ENCODE peak calls at places on chromosomes 7 and 10, in five cellular contexts. L, W, N, Q and B are unnamed samples.

GRCh38 chr10:112815238-112816032 is 134.6 kb upstream of the TCF7L2 start:
- DNase-seq in L (peak), W (peak), N (no peak), Q (peak), B (peak)

GRCh38 chr10:125000366-125001312 is 58.7 kb downstream of the ZRANB1 start:
- DNase-seq in L (peak), W (peak), N (no peak), Q (peak), B (peak)

GRCh38 chr7:152574892-152575511 is 100.9 kb downstream of the XRCC2 start:
- DNase-seq in L (no peak), W (no peak), N (no peak), Q (peak), B (no peak)

GRCh38 chr10:113709221-113709838 is 29.6 kb downstream of the CASP7 start:
- DNase-seq in L (peak), W (peak), N (no peak), Q (peak), B (peak)

GRCh38 chr10:8158439-8159071 is 104.1 kb downstream of the GATA3 start:
- DNase-seq in L (no peak), W (no peak), N (no peak), Q (no peak), B (no peak)

GRCh38 chr10:78805176-78805575 is 263.6 kb upstream of the ZMIZ1 start:
- DNase-seq in L (peak), W (peak), N (no peak), Q (peak), B (peak)

GRCh38 chr7:43761919-43762318 is 3.4 kb downstream of the BLVRA start:
- DNase-seq in L (no peak), W (peak), N (no peak), Q (peak), B (peak)

GRCh38 chr10:100119726-100120125 is 38.1 kb upstream of the CPN1 start:
- DNase-seq in L (no peak), W (no peak), N (no peak), Q (no peak), B (no peak)

GRCh38 chr10:72292223-72292691 is 18.5 kb downstream of the DDIT4 start:
- DNase-seq in L (no peak), W (no peak), N (no peak), Q (peak), B (peak)

GRCh38 chr7:122643248-122643647 is 55.7 kb downstream of the RNF133 start:
- DNase-seq in L (no peak), W (no peak), N (no peak), Q (no peak), B (no peak)

GRCh38 chr10:126939706-126940105 is 34.5 kb downstream of the DOCK1 start:
- DNase-seq in L (peak), W (no peak), N (no peak), Q (no peak), B (no peak)

GRCh38 chr10:111116211-111116610 is 39.4 kb downstream of the ADRA2A start:
- DNase-seq in L (no peak), W (no peak), N (no peak), Q (no peak), B (no peak)

GRCh38 chr7:27164381-27165088 is 802 bp downstream of the HOXA9 start:
- DNase-seq in L (peak), W (no peak), N (no peak), Q (no peak), B (peak)

GRCh38 chr10:32446701-32447406 is 914 bp downstream of the CCDC7 start:
- DNase-seq in L (peak), W (peak), N (peak), Q (peak), B (peak)

GRCh38 chr7:148865283-148865682 is 18.8 kb downstream of the EZH2 start:
- DNase-seq in L (no peak), W (no peak), N (no peak), Q (no peak), B (no peak)

GRCh38 chr7:147809785-147810184 is 780.8 kb upstream of the C7orf33 start:
- DNase-seq in L (no peak), W (no peak), N (no peak), Q (no peak), B (no peak)

GRCh38 chr10:132876131-132876860 is 66.1 kb downstream of the CFAP46 start:
- DNase-seq in L (no peak), W (no peak), N (no peak), Q (no peak), B (no peak)

GRCh38 chr10:106982248-106982647 is 182.3 kb downstream of the SORCS1 start:
- DNase-seq in L (no peak), W (no peak), N (no peak), Q (no peak), B (no peak)

GRCh38 chr7:107754642-107755041 is 10.7 kb downstream of the CBLL1 start:
- DNase-seq in L (peak), W (no peak), N (no peak), Q (no peak), B (peak)

GRCh38 chr10:46787321-46787615 is 124.0 kb upstream of the PTPN20 start:
- DNase-seq in L (peak), W (peak), N (no peak), Q (peak), B (peak)

GRCh38 chr7:40305229-40305628 is 170.4 kb downstream of the SUGCT start:
- DNase-seq in L (no peak), W (no peak), N (no peak), Q (no peak), B (no peak)

GRCh38 chr10:125694874-125695273 is 11.9 kb upstream of the TEX36 start:
- DNase-seq in L (no peak), W (peak), N (no peak), Q (peak), B (peak)

GRCh38 chr10:7069706-7070105 is 341.1 kb downstream of the SFMBT2 start:
- DNase-seq in L (no peak), W (no peak), N (no peak), Q (no peak), B (no peak)

GRCh38 chr10:126124044-126124443 is 227.7 kb downstream of the FANK1 start:
- DNase-seq in L (no peak), W (no peak), N (no peak), Q (no peak), B (no peak)

GRCh38 chr7:17239683-17240521 is 58.5 kb upstream of the AHR start:
- DNase-seq in L (peak), W (peak), N (no peak), Q (peak), B (peak)

GRCh38 chr7:157840913-157841756 is 504.3 kb downstream of the DNAJB6 start:
- DNase-seq in L (peak), W (no peak), N (no peak), Q (no peak), B (no peak)

GRCh38 chr7:90312745-90313144 is 8.4 kb downstream of the FAM237B start:
- DNase-seq in L (no peak), W (no peak), N (no peak), Q (peak), B (peak)

GRCh38 chr10:12419279-12419847 is 70.0 kb downstream of the CAMK1D start:
- DNase-seq in L (no peak), W (peak), N (no peak), Q (peak), B (peak)

GRCh38 chr10:102467971-102468438 is 16.7 kb upstream of the C10orf95 start:
- DNase-seq in L (no peak), W (no peak), N (no peak), Q (no peak), B (no peak)